ENCODE peak calls at places on chromosomes 16 and 17, in four cellular contexts. S is progenitor cell of endocrine pancreas, U is non-pigmented ciliary epithelial cell, L is epithelial cell of esophagus. B is an unnamed sample.
A peak's percentile ranks its signal among the peaks of the same experiment; 100 is the strongest.

GRCh38 chr16:23754594-23755483 is at the start of gene CHP2:
- DNase-seq in S (no peak), U (no peak), L (peak; percentile 42), B (no peak)

GRCh38 chr17:17497845-17498520 is 1.8 kb upstream of the RASD1 start:
- DNase-seq in S (no peak), U (no peak), L (no peak), B (no peak)

GRCh38 chr17:48626470-48627241 is 498 bp upstream of the HOXB9 start:
- DNase-seq in S (no peak), U (no peak), L (no peak), B (no peak)

GRCh38 chr17:3812771-3813170 is 11.8 kb upstream of the ITGAE start:
- DNase-seq in S (no peak), U (no peak), L (no peak), B (no peak)

GRCh38 chr16:31291376-31291775 is 31.6 kb downstream of the ITGAM start:
- DNase-seq in S (no peak), U (no peak), L (no peak), B (no peak)

GRCh38 chr16:88130016-88130415 is 178.8 kb downstream of the BANP start:
- DNase-seq in S (no peak), U (no peak), L (no peak), B (no peak)

GRCh38 chr17:70405492-70406220 is 236.3 kb downstream of the KCNJ2 start:
- DNase-seq in S (no peak), U (peak; percentile 95), L (peak; percentile 90), B (peak; percentile 55)

GRCh38 chr16:52229471-52229870 is 317.5 kb downstream of the TOX3 start:
- DNase-seq in S (no peak), U (no peak), L (no peak), B (no peak)

GRCh38 chr16:10992112-10992511 is 47.7 kb downstream of the CLEC16A start:
- DNase-seq in S (no peak), U (peak; percentile 88), L (peak; percentile 51), B (no peak)

GRCh38 chr17:20210180-20210579 is 201.0 kb downstream of the SPECC1 start:
- DNase-seq in S (no peak), U (no peak), L (no peak), B (no peak)

GRCh38 chr17:63698886-63699637 is 863 bp downstream of the LIMD2 start:
- DNase-seq in S (peak; percentile 29), U (no peak), L (no peak), B (no peak)

B was measured in GM04503.